ENCODE peak calls at places on chromosome 18, in six cellular contexts. V, Q, E, I, G and K are unnamed samples. For H3K27me3, the result is how much of the 10 kb centered on the place peaks cover.

GRCh38 chr18:43271593-43272432 is 5.5 kb downstream of the SYT4 start:
- DNase-seq in V (no peak), Q (peak), E (peak), I (no peak), G (peak), K (peak)

GRCh38 chr18:57437782-57438668 is 2.9 kb downstream of the ONECUT2 start:
- DNase-seq in V (peak), Q (peak), E (peak), I (no peak), G (peak), K (no peak)

GRCh38 chr18:75581336-75582121 is 154.0 kb upstream of the SMIM21 start:
- DNase-seq in V (no peak), Q (no peak), E (peak), I (no peak), G (no peak), K (no peak)

GRCh38 chr18:49647496-49648168 is 85.8 kb downstream of the LIPG start:
- DNase-seq in V (no peak), Q (no peak), E (no peak), I (no peak), G (no peak), K (no peak)

GRCh38 chr18:341102-341501 is 73.3 kb upstream of the THOC1 start:
- DNase-seq in V (no peak), Q (no peak), E (no peak), I (no peak), G (no peak), K (no peak)

GRCh38 chr18:48195782-48196181 is 213.4 kb downstream of the ZBTB7C start:
- DNase-seq in V (no peak), Q (no peak), E (no peak), I (no peak), G (no peak), K (no peak)

GRCh38 chr18:7255643-7256042 is 24.8 kb downstream of the LRRC30 start:
- DNase-seq in V (no peak), Q (no peak), E (no peak), I (no peak), G (no peak), K (no peak)

GRCh38 chr18:79965119-79965902 is 868 bp downstream of the HSBP1L1 start:
- DNase-seq in V (no peak), Q (peak), E (no peak), I (no peak), G (peak), K (peak)

GRCh38 chr18:28805491-28805890 is 628.6 kb upstream of the CDH2 start:
- DNase-seq in V (no peak), Q (no peak), E (no peak), I (no peak), G (no peak), K (no peak)

GRCh38 chr18:46333371-46334199 is 229.4 kb downstream of the HAUS1 start:
- DNase-seq in V (peak), Q (peak), E (peak), I (no peak), G (no peak), K (no peak)

GRCh38 chr18:59885579-59886163 is 14.1 kb upstream of the PMAIP1 start:
- DNase-seq in V (no peak), Q (no peak), E (no peak), I (peak), G (no peak), K (no peak)

GRCh38 chr18:35920623-35921022 is 51.9 kb upstream of the RMP24 start:
- DNase-seq in V (no peak), Q (no peak), E (no peak), I (no peak), G (no peak), K (no peak)

GRCh38 chr18:79846936-79847557 is 49.3 kb downstream of the KCNG2 start:
- DNase-seq in V (no peak), Q (peak), E (no peak), I (no peak), G (no peak), K (no peak)

GRCh38 chr18:77133920-77134496 is 1.4 kb upstream of the MBP start:
- DNase-seq in V (no peak), Q (no peak), E (peak), I (no peak), G (peak), K (no peak)

GRCh38 chr18:77135339-77136075 is 2.9 kb upstream of the MBP start:
- DNase-seq in V (no peak), Q (no peak), E (no peak), I (no peak), G (no peak), K (no peak)

GRCh38 chr18:77133051-77133919 is 702 bp upstream of the MBP start:
- DNase-seq in V (no peak), Q (peak), E (peak), I (no peak), G (no peak), K (peak)

GRCh38 chr18:77136076-77136718 is 3.6 kb upstream of the MBP start:
- DNase-seq in V (no peak), Q (no peak), E (no peak), I (no peak), G (no peak), K (no peak)

GRCh38 chr18:77134611-77135010 is 2.0 kb upstream of the MBP start:
- DNase-seq in V (no peak), Q (no peak), E (no peak), I (no peak), G (no peak), K (no peak)
- H3K27me3 ChIP-seq in V (under half), Q (under half), E (half or more), I (under half), G (under half), K (under half)

GRCh38 chr18:62523255-62523588 is 397 bp downstream of the ZCCHC2 start:
- DNase-seq in V (no peak), Q (peak), E (no peak), I (no peak), G (no peak), K (no peak)
- H3K27me3 ChIP-seq in V (under half), Q (under half), E (under half), I (under half), G (under half), K (under half)

DNA sequence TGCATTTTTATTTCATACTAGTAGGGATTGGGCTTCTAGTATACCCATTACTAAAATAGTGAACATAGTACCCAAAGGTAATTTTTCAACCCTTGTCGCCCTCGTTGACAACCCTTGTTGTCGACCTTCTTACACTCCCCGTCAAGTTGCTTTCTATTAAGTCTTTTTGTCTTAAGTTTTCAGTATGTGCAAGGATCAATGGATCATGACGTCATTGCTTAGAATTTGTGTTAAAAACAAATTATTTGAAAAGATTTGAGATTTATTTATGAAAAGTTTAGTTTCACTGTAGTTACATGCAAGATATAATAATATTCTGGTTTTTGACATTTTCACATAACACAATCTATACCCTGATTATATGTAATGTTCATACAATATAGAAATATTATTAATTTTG is 110.4 kb downstream of the CBLN2 start:
- DNase-seq in V (no peak), Q (no peak), E (no peak), I (no peak), G (no peak), K (no peak)
- H3K27me3 ChIP-seq in V (under half), Q (under half), E (under half), I (under half), G (under half), K (under half)

DNA sequence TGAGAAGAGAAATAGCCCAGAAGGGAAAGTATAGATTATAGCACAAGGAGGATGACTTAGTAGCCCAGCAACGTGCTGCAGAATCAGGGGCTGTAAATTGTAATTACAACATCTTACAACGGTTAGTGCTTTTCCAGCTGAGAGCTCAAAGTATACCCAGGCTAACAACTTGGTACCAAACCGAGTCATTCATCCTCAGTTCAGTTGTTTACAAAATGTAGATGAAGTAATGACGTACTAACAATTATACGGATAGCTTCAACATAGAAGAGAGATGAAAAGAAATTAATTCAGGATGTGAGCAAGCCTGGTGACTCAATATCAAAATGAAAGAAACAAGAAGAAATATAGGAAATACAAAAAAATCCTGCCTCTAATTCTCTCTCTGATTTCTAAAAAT is 99.2 kb downstream of the DYNAP start:
- DNase-seq in V (no peak), Q (no peak), E (no peak), I (no peak), G (no peak), K (no peak)
- H3K27me3 ChIP-seq in V (under half), Q (under half), E (under half), I (under half), G (under half), K (under half)